ENCODE peak calls at places on chromosome 2, in six cellular contexts. W is skeletal muscle cell; K is G401; Z is endothelial cell; H is CD8-positive, alpha-beta memory T cell; M is Calu3. I is an unnamed sample.

GRCh38 chr2:33893801-33894200 is 294.7 kb upstream of the FAM98A start:
- DNase-seq in W (no peak), K (no peak), Z (no peak), H (no peak), M (no peak), I (no peak)

GRCh38 chr2:178542161-178542560 is 61.9 kb downstream of the PLEKHA3 start:
- DNase-seq in W (no peak), K (no peak), Z (no peak), H (no peak), M (no peak), I (no peak)

GRCh38 chr2:46029332-46029811 is 267.8 kb upstream of the EPAS1 start:
- DNase-seq in W (no peak), K (no peak), Z (peak; percentile 54), H (no peak), M (no peak), I (no peak)

GRCh38 chr2:241517297-241517696 is 8.9 kb upstream of the STK25 start:
- DNase-seq in W (no peak), K (no peak), Z (no peak), H (no peak), M (no peak), I (no peak)

GRCh38 chr2:102126660-102127059 is 15.9 kb upstream of the IL1R1 start:
- DNase-seq in W (no peak), K (no peak), Z (no peak), H (no peak), M (no peak), I (no peak)

GRCh38 chr2:232476045-232476444 is 11.6 kb downstream of the ECEL1 start:
- DNase-seq in W (no peak), K (no peak), Z (no peak), H (no peak), M (no peak), I (no peak)

GRCh38 chr2:43227830-43228280 is 1.4 kb upstream of the ZFP36L2 start:
- DNase-seq in W (no peak), K (peak; percentile 38), Z (no peak), H (no peak), M (no peak), I (no peak)

GRCh38 chr2:221104391-221104811 is 467.7 kb downstream of the EPHA4 start:
- DNase-seq in W (peak; percentile 23), K (peak; percentile 74), Z (no peak), H (no peak), M (no peak), I (peak; percentile 81)

GRCh38 chr2:197934262-197934925 is 130.0 kb downstream of the PLCL1 start:
- DNase-seq in W (no peak), K (no peak), Z (no peak), H (no peak), M (no peak), I (no peak)

GRCh38 chr2:41781082-41781481 is 266.7 kb upstream of the PKDCC start:
- DNase-seq in W (no peak), K (no peak), Z (no peak), H (no peak), M (no peak), I (no peak)

GRCh38 chr2:108906403-108907077 is 82.5 kb downstream of the EDAR start:
- DNase-seq in W (no peak), K (no peak), Z (no peak), H (no peak), M (no peak), I (no peak)

GRCh38 chr2:159230145-159230877 is 56.2 kb downstream of the WDSUB1 start:
- DNase-seq in W (no peak), K (no peak), Z (no peak), H (no peak), M (no peak), I (no peak)

GRCh38 chr2:174697267-174697666 is 67.0 kb downstream of the CHRNA1 start:
- DNase-seq in W (no peak), K (peak; percentile 52), Z (peak; percentile 68), H (peak; percentile 30), M (peak; percentile 66), I (peak; percentile 4)

GRCh38 chr2:129661942-129662341 is 317.5 kb upstream of the RAB6C start:
- DNase-seq in W (no peak), K (no peak), Z (no peak), H (no peak), M (no peak), I (no peak)

GRCh38 chr2:26561918-26562810 is 79.0 kb downstream of the CIB4 start:
- DNase-seq in W (no peak), K (no peak), Z (peak; percentile 48), H (no peak), M (peak; percentile 94), I (peak; percentile 73)

GRCh38 chr2:60468390-60469085 is 84.9 kb downstream of the BCL11A start:
- DNase-seq in W (peak; percentile 48), K (no peak), Z (no peak), H (no peak), M (no peak), I (no peak)